ENCODE peak calls at places on chromosomes 11 and 22, in nine cellular contexts. One of them, this sample, is unnamed.

GRCh38 chr11:12066056-12066798 is 44.2 kb upstream of the MICAL2 start:
- DNase-seq in lower lobe of right lung: no peak
- DNase-seq in OCI-LY7: no peak
- DNase-seq in stimulated activated CD8-positive, alpha-beta memory T cell treated with anti-CD3 and anti-CD28 coated beads, Interleukin-2, amount 100 ng/mL, for 48 hours: no peak
- DNase-seq in SW 1271: peak
- DNase-seq in iPS-NIHi11: no peak
- DNase-seq in aorta: peak
- DNase-seq in activated CD4-positive, alpha-beta T cell treated with anti-CD3 and anti-CD28 coated beads, Interleukin-2, amount 10 ng/mL, durations not matched to agents 7 days and 5 days: no peak
- DNase-seq in neural crest cell: no peak
- DNase-seq in this sample: no peak

GRCh38 chr11:67270256-67271211 is 4.3 kb downstream of the GRK2 start:
- DNase-seq in lower lobe of right lung: peak
- DNase-seq in OCI-LY7: peak
- DNase-seq in stimulated activated CD8-positive, alpha-beta memory T cell treated with anti-CD3 and anti-CD28 coated beads, Interleukin-2, amount 100 ng/mL, for 48 hours: no peak
- DNase-seq in SW 1271: no peak
- DNase-seq in iPS-NIHi11: peak
- DNase-seq in aorta: peak
- DNase-seq in activated CD4-positive, alpha-beta T cell treated with anti-CD3 and anti-CD28 coated beads, Interleukin-2, amount 10 ng/mL, durations not matched to agents 7 days and 5 days: peak
- DNase-seq in neural crest cell: no peak
- DNase-seq in this sample: no peak

GRCh38 chr11:2892215-2893020 is 6.8 kb upstream of the CDKN1C start:
- DNase-seq in lower lobe of right lung: peak
- DNase-seq in OCI-LY7: peak
- DNase-seq in stimulated activated CD8-positive, alpha-beta memory T cell treated with anti-CD3 and anti-CD28 coated beads, Interleukin-2, amount 100 ng/mL, for 48 hours: no peak
- DNase-seq in SW 1271: no peak
- DNase-seq in iPS-NIHi11: peak
- DNase-seq in aorta: no peak
- DNase-seq in activated CD4-positive, alpha-beta T cell treated with anti-CD3 and anti-CD28 coated beads, Interleukin-2, amount 10 ng/mL, durations not matched to agents 7 days and 5 days: peak
- DNase-seq in neural crest cell: peak
- DNase-seq in this sample: peak

GRCh38 chr11:45585205-45585604 is 80.2 kb downstream of the CHST1 start:
- DNase-seq in lower lobe of right lung: no peak
- DNase-seq in OCI-LY7: no peak
- DNase-seq in stimulated activated CD8-positive, alpha-beta memory T cell treated with anti-CD3 and anti-CD28 coated beads, Interleukin-2, amount 100 ng/mL, for 48 hours: no peak
- DNase-seq in SW 1271: no peak
- DNase-seq in iPS-NIHi11: no peak
- DNase-seq in aorta: no peak
- DNase-seq in activated CD4-positive, alpha-beta T cell treated with anti-CD3 and anti-CD28 coated beads, Interleukin-2, amount 10 ng/mL, durations not matched to agents 7 days and 5 days: no peak
- DNase-seq in neural crest cell: no peak
- DNase-seq in this sample: no peak

GRCh38 chr11:8248786-8249185 is 14.9 kb downstream of the LMO1 start:
- DNase-seq in lower lobe of right lung: peak
- DNase-seq in OCI-LY7: no peak
- DNase-seq in stimulated activated CD8-positive, alpha-beta memory T cell treated with anti-CD3 and anti-CD28 coated beads, Interleukin-2, amount 100 ng/mL, for 48 hours: no peak
- DNase-seq in SW 1271: no peak
- DNase-seq in iPS-NIHi11: no peak
- DNase-seq in aorta: peak
- DNase-seq in activated CD4-positive, alpha-beta T cell treated with anti-CD3 and anti-CD28 coated beads, Interleukin-2, amount 10 ng/mL, durations not matched to agents 7 days and 5 days: no peak
- DNase-seq in neural crest cell: no peak
- DNase-seq in this sample: no peak

GRCh38 chr11:34915136-34916013 is 804 bp downstream of the APIP start:
- DNase-seq in lower lobe of right lung: no peak
- DNase-seq in OCI-LY7: no peak
- DNase-seq in stimulated activated CD8-positive, alpha-beta memory T cell treated with anti-CD3 and anti-CD28 coated beads, Interleukin-2, amount 100 ng/mL, for 48 hours: no peak
- DNase-seq in SW 1271: no peak
- DNase-seq in iPS-NIHi11: no peak
- DNase-seq in aorta: no peak
- DNase-seq in activated CD4-positive, alpha-beta T cell treated with anti-CD3 and anti-CD28 coated beads, Interleukin-2, amount 10 ng/mL, durations not matched to agents 7 days and 5 days: no peak
- DNase-seq in neural crest cell: no peak
- DNase-seq in this sample: no peak

GRCh38 chr22:48240935-48241230 is 1478.4 kb downstream of the TBC1D22A start:
- DNase-seq in lower lobe of right lung: no peak
- DNase-seq in OCI-LY7: no peak
- DNase-seq in stimulated activated CD8-positive, alpha-beta memory T cell treated with anti-CD3 and anti-CD28 coated beads, Interleukin-2, amount 100 ng/mL, for 48 hours: no peak
- DNase-seq in SW 1271: no peak
- DNase-seq in iPS-NIHi11: no peak
- DNase-seq in aorta: no peak
- DNase-seq in activated CD4-positive, alpha-beta T cell treated with anti-CD3 and anti-CD28 coated beads, Interleukin-2, amount 10 ng/mL, durations not matched to agents 7 days and 5 days: no peak
- DNase-seq in neural crest cell: no peak
- DNase-seq in this sample: no peak

GRCh38 chr11:129333873-129334272 is 41.8 kb upstream of the BARX2 start:
- DNase-seq in lower lobe of right lung: no peak
- DNase-seq in OCI-LY7: no peak
- DNase-seq in stimulated activated CD8-positive, alpha-beta memory T cell treated with anti-CD3 and anti-CD28 coated beads, Interleukin-2, amount 100 ng/mL, for 48 hours: no peak
- DNase-seq in SW 1271: no peak
- DNase-seq in iPS-NIHi11: no peak
- DNase-seq in aorta: no peak
- DNase-seq in activated CD4-positive, alpha-beta T cell treated with anti-CD3 and anti-CD28 coated beads, Interleukin-2, amount 10 ng/mL, durations not matched to agents 7 days and 5 days: no peak
- DNase-seq in neural crest cell: no peak
- DNase-seq in this sample: no peak

GRCh38 chr11:8002676-8003075 is 15.5 kb downstream of the EIF3F start:
- DNase-seq in lower lobe of right lung: no peak
- DNase-seq in OCI-LY7: no peak
- DNase-seq in stimulated activated CD8-positive, alpha-beta memory T cell treated with anti-CD3 and anti-CD28 coated beads, Interleukin-2, amount 100 ng/mL, for 48 hours: no peak
- DNase-seq in SW 1271: no peak
- DNase-seq in iPS-NIHi11: no peak
- DNase-seq in aorta: no peak
- DNase-seq in activated CD4-positive, alpha-beta T cell treated with anti-CD3 and anti-CD28 coated beads, Interleukin-2, amount 10 ng/mL, durations not matched to agents 7 days and 5 days: no peak
- DNase-seq in neural crest cell: no peak
- DNase-seq in this sample: no peak

GRCh38 chr22:42964994-42965699 is 49.8 kb downstream of the PACSIN2 start:
- DNase-seq in lower lobe of right lung: no peak
- DNase-seq in OCI-LY7: no peak
- DNase-seq in stimulated activated CD8-positive, alpha-beta memory T cell treated with anti-CD3 and anti-CD28 coated beads, Interleukin-2, amount 100 ng/mL, for 48 hours: peak
- DNase-seq in SW 1271: no peak
- DNase-seq in iPS-NIHi11: peak
- DNase-seq in aorta: no peak
- DNase-seq in activated CD4-positive, alpha-beta T cell treated with anti-CD3 and anti-CD28 coated beads, Interleukin-2, amount 10 ng/mL, durations not matched to agents 7 days and 5 days: no peak
- DNase-seq in neural crest cell: no peak
- DNase-seq in this sample: no peak

GRCh38 chr22:36136988-36137387 is 23.6 kb downstream of the APOL3 start:
- DNase-seq in lower lobe of right lung: no peak
- DNase-seq in OCI-LY7: no peak
- DNase-seq in stimulated activated CD8-positive, alpha-beta memory T cell treated with anti-CD3 and anti-CD28 coated beads, Interleukin-2, amount 100 ng/mL, for 48 hours: no peak
- DNase-seq in SW 1271: no peak
- DNase-seq in iPS-NIHi11: no peak
- DNase-seq in aorta: no peak
- DNase-seq in activated CD4-positive, alpha-beta T cell treated with anti-CD3 and anti-CD28 coated beads, Interleukin-2, amount 10 ng/mL, durations not matched to agents 7 days and 5 days: no peak
- DNase-seq in neural crest cell: no peak
- DNase-seq in this sample: no peak

GRCh38 chr11:75371930-75372876 is 20.7 kb upstream of the ARRB1 start:
- DNase-seq in lower lobe of right lung: no peak
- DNase-seq in OCI-LY7: no peak
- DNase-seq in stimulated activated CD8-positive, alpha-beta memory T cell treated with anti-CD3 and anti-CD28 coated beads, Interleukin-2, amount 100 ng/mL, for 48 hours: no peak
- DNase-seq in SW 1271: no peak
- DNase-seq in iPS-NIHi11: no peak
- DNase-seq in aorta: peak
- DNase-seq in activated CD4-positive, alpha-beta T cell treated with anti-CD3 and anti-CD28 coated beads, Interleukin-2, amount 10 ng/mL, durations not matched to agents 7 days and 5 days: no peak
- DNase-seq in neural crest cell: no peak
- DNase-seq in this sample: no peak

GRCh38 chr11:1390603-1391164 is 950 bp downstream of the BRSK2 start:
- DNase-seq in lower lobe of right lung: no peak
- DNase-seq in OCI-LY7: no peak
- DNase-seq in stimulated activated CD8-positive, alpha-beta memory T cell treated with anti-CD3 and anti-CD28 coated beads, Interleukin-2, amount 100 ng/mL, for 48 hours: no peak
- DNase-seq in SW 1271: no peak
- DNase-seq in iPS-NIHi11: peak
- DNase-seq in aorta: no peak
- DNase-seq in activated CD4-positive, alpha-beta T cell treated with anti-CD3 and anti-CD28 coated beads, Interleukin-2, amount 10 ng/mL, durations not matched to agents 7 days and 5 days: no peak
- DNase-seq in neural crest cell: peak
- DNase-seq in this sample: peak

GRCh38 chr22:29626497-29627195 is 23.2 kb downstream of the NF2 start:
- DNase-seq in lower lobe of right lung: no peak
- DNase-seq in OCI-LY7: no peak
- DNase-seq in stimulated activated CD8-positive, alpha-beta memory T cell treated with anti-CD3 and anti-CD28 coated beads, Interleukin-2, amount 100 ng/mL, for 48 hours: no peak
- DNase-seq in SW 1271: no peak
- DNase-seq in iPS-NIHi11: no peak
- DNase-seq in aorta: no peak
- DNase-seq in activated CD4-positive, alpha-beta T cell treated with anti-CD3 and anti-CD28 coated beads, Interleukin-2, amount 10 ng/mL, durations not matched to agents 7 days and 5 days: no peak
- DNase-seq in neural crest cell: no peak
- DNase-seq in this sample: no peak

This sample was measured in Right ventricle myocardium inferior.